ENCODE peak calls at places on chromosomes 5 and 9, in six cellular contexts. D is GM12892, P is HepG2, M is H1, Q is GM12878, W is K562. S is an unnamed sample.

GRCh38 chr5:131329187-131329540 is 65.3 kb downstream of the CDC42SE2 start:
- DNase-seq in D (no peak), P (no peak), Q (no peak), M (no peak), W (no peak), S (no peak)

GRCh38 chr9:128103589-128103962 is 24.0 kb downstream of the PTGES2 start:
- DNase-seq in M (peak), Q (no peak), W (no peak), P (peak), D (no peak), S (no peak)

GRCh38 chr5:54325610-54326311 is 15.4 kb upstream of the ARL15 start:
- DNase-seq in P (no peak), M (no peak), Q (no peak), D (no peak), W (peak), S (no peak)

GRCh38 chr9:113387560-113388230 is 10.9 kb upstream of the HDHD3 start:
- DNase-seq in D (no peak), P (peak), W (no peak), Q (no peak), M (no peak), S (no peak)

GRCh38 chr5:146221234-146221633 is 17.8 kb downstream of the RBM27 start:
- DNase-seq in M (no peak), W (no peak), P (no peak), Q (no peak), D (no peak), S (no peak)

GRCh38 chr9:78026947-78027346 is 4.7 kb downstream of the GNAQ start:
- DNase-seq in W (no peak), P (no peak), Q (no peak), D (no peak), M (no peak), S (no peak)

GRCh38 chr9:125756499-125756898 is 9.3 kb downstream of the PBX3 start:
- DNase-seq in P (no peak), M (no peak), W (no peak), Q (no peak), D (no peak), S (no peak)

GRCh38 chr9:36924071-36924470 is 110.0 kb downstream of the PAX5 start:
- DNase-seq in P (peak), Q (peak), W (peak), D (no peak), M (no peak), S (no peak)

GRCh38 chr9:92986175-92987110 is 39.1 kb downstream of the FGD3 start:
- DNase-seq in M (no peak), D (no peak), P (no peak), Q (no peak), W (peak), S (no peak)

GRCh38 chr9:94259077-94259847 is at the start of gene ZNF169:
- DNase-seq in W (peak), P (peak), D (peak), Q (peak), M (peak), S (peak)

GRCh38 chr9:129347323-129348120 is 169.5 kb upstream of the IER5L start:
- DNase-seq in W (no peak), M (no peak), Q (no peak), D (no peak), P (no peak), S (no peak)

GRCh38 chr9:70007831-70008230 is 35.8 kb upstream of the MAMDC2 start:
- DNase-seq in W (no peak), D (no peak), M (no peak), P (no peak), Q (no peak), S (no peak)

GRCh38 chr5:32526815-32527214 is 58.5 kb upstream of the SUB1 start:
- DNase-seq in D (no peak), P (peak), M (no peak), Q (no peak), W (no peak), S (no peak)

GRCh38 chr9:112884086-112884485 is 6.6 kb downstream of the SLC46A2 start:
- DNase-seq in M (no peak), P (no peak), W (no peak), Q (no peak), D (no peak), S (no peak)

GRCh38 chr5:18010053-18010452 is 375.8 kb downstream of the TAF11L14 start:
- DNase-seq in M (no peak), Q (no peak), D (no peak), W (no peak), P (no peak), S (no peak)

GRCh38 chr9:113678874-113679273 is 197.2 kb upstream of the ZNF618 start:
- DNase-seq in D (no peak), W (no peak), P (no peak), Q (no peak), M (no peak), S (no peak)

GRCh38 chr5:137778772-137779564 is 24.8 kb upstream of the HNRNPA0 start:
- DNase-seq in W (peak), Q (no peak), M (no peak), D (no peak), P (peak), S (no peak)

GRCh38 chr9:36298566-36298965 is 40.3 kb upstream of the GNE start:
- DNase-seq in M (no peak), P (no peak), W (no peak), Q (no peak), D (no peak), S (no peak)

GRCh38 chr9:77879344-77880089 is 152.1 kb downstream of the GNAQ start:
- DNase-seq in D (no peak), P (no peak), W (no peak), M (no peak), Q (no peak), S (no peak)

GRCh38 chr9:134784612-134785305 is 95.9 kb upstream of the FCN2 start:
- DNase-seq in W (no peak), M (no peak), Q (no peak), P (no peak), D (no peak), S (no peak)

GRCh38 chr5:43604699-43605098 is 1.7 kb downstream of the NNT start:
- DNase-seq in W (no peak), M (no peak), D (no peak), Q (no peak), P (no peak), S (no peak)

GRCh38 chr9:124251605-124252366 is 6.0 kb upstream of the NEK6 start:
- DNase-seq in W (no peak), D (no peak), M (no peak), Q (no peak), P (no peak), S (no peak)

GRCh38 chr5:76371955-76372319 is 31.1 kb upstream of the IQGAP2 start:
- DNase-seq in D (no peak), P (peak), W (no peak), M (no peak), Q (no peak), S (no peak)

GRCh38 chr5:107870984-107871383 is 200.2 kb upstream of the EFNA5 start:
- DNase-seq in P (no peak), Q (no peak), D (no peak), W (no peak), M (no peak), S (no peak)

GRCh38 chr5:82406200-82406773 is 128.1 kb upstream of the RPS23 start:
- DNase-seq in Q (no peak), M (no peak), P (no peak), W (no peak), D (no peak), S (no peak)

GRCh38 chr5:32172908-32173393 is 1.2 kb downstream of the GOLPH3 start:
- DNase-seq in W (no peak), M (no peak), P (no peak), D (no peak), Q (no peak), S (no peak)

GRCh38 chr5:6544561-6544935 is 88.3 kb downstream of the NSUN2 start:
- DNase-seq in W (no peak), Q (no peak), D (no peak), P (no peak), M (no peak), S (no peak)

GRCh38 chr5:137735531-137736284 is at the start of gene KLHL3:
- DNase-seq in D (peak), M (peak), P (peak), Q (no peak), W (no peak), S (peak)

GRCh38 chr5:163565931-163566608 is 60.7 kb downstream of the MAT2B start:
- DNase-seq in M (peak), Q (peak), W (no peak), P (peak), D (peak), S (no peak)

GRCh38 chr5:13695076-13695712 is 249.3 kb downstream of the DNAH5 start:
- DNase-seq in W (no peak), Q (no peak), D (no peak), P (no peak), M (no peak), S (no peak)

GRCh38 chr9:105338308-105338707 is 93.9 kb downstream of the SLC44A1 start:
- DNase-seq in M (no peak), Q (no peak), D (no peak), W (no peak), P (no peak), S (no peak)

GRCh38 chr9:90894956-90895687 is 93.5 kb downstream of the SYK start:
- DNase-seq in M (no peak), W (peak), P (peak), D (no peak), Q (no peak), S (no peak)

GRCh38 chr5:132829742-132830435 is 558 bp downstream of the SHROOM1 start:
- DNase-seq in Q (no peak), M (peak), D (peak), W (peak), P (peak), S (peak)

GRCh38 chr5:132828846-132829494 is 1.5 kb downstream of the SHROOM1 start:
- DNase-seq in Q (no peak), W (no peak), P (no peak), M (no peak), D (no peak), S (no peak)

GRCh38 chr5:132832612-132833011 is 2.2 kb upstream of the SHROOM1 start:
- DNase-seq in M (no peak), P (no peak), W (no peak), D (no peak), Q (no peak), S (no peak)

GRCh38 chr5:132831095-132831860 is 831 bp upstream of the SHROOM1 start:
- DNase-seq in M (no peak), D (no peak), Q (no peak), P (no peak), W (no peak), S (no peak)

GRCh38 chr5:132830436-132831094 is at the start of gene SHROOM1:
- DNase-seq in P (peak), Q (no peak), M (peak), D (peak), W (peak), S (peak)
- TF ChIP-seq POLR2AphosphoS5 in P (peak), Q (no peak), M (no peak), D (no peak), W (peak), S (no peak)

DNA sequence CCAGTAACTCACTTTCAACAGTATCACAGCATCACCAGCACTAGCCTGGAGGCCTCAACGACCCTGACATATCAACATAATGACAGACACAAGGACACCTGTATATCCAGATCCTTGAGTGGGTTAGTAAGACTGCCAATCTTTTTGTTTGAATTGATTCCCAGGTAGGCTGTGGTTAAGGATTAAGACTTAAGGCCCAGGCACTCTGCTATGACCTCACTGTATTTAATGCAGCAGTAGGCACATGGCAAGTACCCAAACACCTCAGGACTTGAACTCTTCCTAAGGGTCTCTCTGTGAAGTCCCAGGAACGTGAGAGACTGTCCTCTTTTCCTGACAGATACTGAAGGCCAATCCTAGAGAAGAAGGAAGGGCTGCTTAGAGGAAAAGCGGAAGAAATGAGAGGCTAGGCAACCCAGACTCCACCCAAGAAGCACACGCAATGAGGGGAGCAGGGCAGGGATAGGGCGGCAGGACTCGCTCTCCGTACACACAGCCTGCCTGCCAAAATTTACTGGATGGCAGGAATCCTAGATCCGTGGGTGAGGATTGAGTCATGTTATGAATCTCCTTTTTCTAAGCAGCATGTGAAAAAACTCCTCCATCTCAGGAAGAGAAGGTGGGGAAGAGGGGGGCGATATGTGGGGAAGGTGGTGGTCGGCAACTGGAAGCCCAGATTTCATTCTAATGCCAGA is 93.4 kb downstream of the SIL1 start:
- DNase-seq in D (no peak), P (no peak), W (no peak), Q (no peak), M (no peak), S (no peak)
- TF ChIP-seq POLR2A in D (no peak), P (no peak), W (no peak), Q (no peak), M (no peak), S (no peak)

DNA sequence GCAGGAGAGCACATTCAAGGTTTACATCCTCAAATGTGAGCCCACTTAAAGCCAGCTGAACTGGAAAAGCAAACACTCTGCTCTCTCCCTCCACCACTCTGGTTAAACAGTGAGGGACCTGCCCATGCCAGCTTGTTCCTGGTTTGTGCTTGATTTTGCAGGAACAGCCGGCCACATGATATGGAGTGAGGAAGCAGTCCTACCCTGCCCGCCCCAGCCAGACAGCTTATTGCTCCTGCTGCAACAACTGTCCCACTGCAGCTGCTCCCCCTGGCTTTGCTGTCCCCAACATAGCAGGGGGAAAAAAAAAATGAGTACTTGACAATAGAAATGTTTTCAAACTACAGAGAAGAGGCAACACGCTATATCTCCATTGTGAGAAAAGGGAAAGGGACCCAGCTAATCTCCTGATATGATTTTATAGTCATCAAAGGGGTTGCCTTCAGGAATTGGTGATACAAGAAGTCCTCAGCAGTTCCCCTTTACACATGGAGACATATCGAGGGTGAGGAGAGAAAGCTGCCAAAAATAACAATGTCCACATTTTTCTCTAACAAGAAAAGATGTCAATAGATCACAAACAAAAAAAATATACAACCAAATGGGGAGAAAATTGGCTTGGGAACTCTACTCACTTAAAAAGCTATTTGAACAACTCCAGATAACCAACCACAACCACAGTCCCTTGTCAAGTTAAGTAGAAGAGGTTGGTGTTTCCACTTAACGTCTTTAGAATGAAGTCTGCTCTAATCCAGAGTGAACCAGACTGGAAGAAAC is 4.6 kb downstream of the MYO10 start:
- DNase-seq in P (no peak), Q (no peak), W (no peak), M (no peak), D (no peak), S (no peak)
- TF ChIP-seq TAF1 in P (no peak), Q (no peak), W (no peak), M (no peak), D (no peak), S (no peak)

DNA sequence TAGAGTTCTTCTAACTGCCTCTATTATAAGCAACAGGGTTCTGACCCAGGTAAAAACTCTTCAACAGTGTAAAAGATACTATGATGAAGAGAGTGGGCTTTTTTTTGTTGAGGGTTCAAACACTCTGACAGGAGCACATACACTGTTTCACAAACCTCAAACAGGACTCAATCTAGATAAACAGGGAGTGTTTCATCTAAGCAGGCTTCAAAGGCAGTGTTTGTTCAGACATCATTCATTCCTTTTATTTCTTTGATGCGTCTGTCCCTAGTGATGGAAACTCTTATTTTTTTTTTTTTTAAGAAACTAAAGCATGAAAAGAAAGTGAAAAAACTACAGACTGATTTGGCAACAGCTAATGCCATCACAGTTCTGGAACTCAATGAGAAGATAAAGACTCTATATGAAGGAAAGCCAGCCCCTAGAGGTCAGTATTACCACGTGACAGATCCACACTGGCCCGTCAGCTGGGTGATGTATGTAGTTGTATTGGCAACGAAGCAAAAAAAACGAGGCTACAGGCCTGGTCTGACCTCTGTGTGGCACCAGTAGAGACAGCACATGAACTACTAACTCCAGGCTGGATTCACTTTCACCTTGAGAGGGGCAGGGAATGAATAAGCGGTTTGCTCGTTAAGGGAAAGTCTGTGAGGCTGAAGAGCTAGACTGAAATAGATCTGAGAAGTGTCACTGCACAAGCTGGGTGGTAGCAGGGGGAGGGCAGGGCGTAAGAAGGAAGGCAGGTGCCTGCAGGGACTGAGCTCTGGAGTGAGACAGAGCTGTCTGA is 172.2 kb downstream of the CCDC192 start:
- DNase-seq in Q (peak), P (peak), M (peak), D (no peak), W (peak), S (no peak)
- TF ChIP-seq POLR2AphosphoS5 in Q (no peak), P (no peak), M (no peak), D (no peak), W (no peak), S (no peak)

GRCh38 chr5:112983307-112983811 is 6.8 kb downstream of the DCP2 start:
- DNase-seq in Q (no peak), P (no peak), D (no peak), W (no peak), M (no peak), S (no peak)
- TF ChIP-seq POLR2A in Q (no peak), P (no peak), D (no peak), W (no peak), M (no peak), S (no peak)

GRCh38 chr5:66609615-66610014 is 13.4 kb downstream of the MAST4 start:
- DNase-seq in P (no peak), Q (no peak), W (no peak), D (no peak), M (no peak), S (no peak)
- TF ChIP-seq TAF1 in P (no peak), Q (no peak), W (no peak), D (no peak), M (no peak), S (no peak)

GRCh38 chr9:82598254-82599039 is 464.5 kb downstream of the RASEF start:
- DNase-seq in P (no peak), D (no peak), M (no peak), W (no peak), Q (no peak), S (no peak)

GRCh38 chr9:82599550-82599949 is 463.4 kb downstream of the RASEF start:
- DNase-seq in M (no peak), W (no peak), Q (no peak), P (no peak), D (no peak), S (no peak)

GRCh38 chr9:82600536-82601271 is 462.2 kb downstream of the RASEF start:
- DNase-seq in P (peak), M (no peak), W (no peak), Q (no peak), D (no peak), S (no peak)

GRCh38 chr9:82604947-82605656 is 457.8 kb downstream of the RASEF start:
- DNase-seq in D (no peak), P (peak), Q (no peak), W (no peak), M (no peak), S (no peak)

GRCh38 chr9:82601272-82601835 is 461.6 kb downstream of the RASEF start:
- DNase-seq in P (peak), M (no peak), W (no peak), D (no peak), Q (no peak), S (no peak)
- TF ChIP-seq POLR2AphosphoS5 in P (no peak), M (no peak), W (no peak), D (no peak), Q (no peak), S (no peak)